ENCODE peak calls at places on chromosome 15, in nine cellular contexts. B is putamen, Y is C1 segment of cervical spinal cord, O is nucleus accumbens, S is OCI-LY7, C is left ventricle myocardium superior, J is T-helper 2 cell, W is kidney glomerular epithelial cell, I is spleen. H is an unnamed sample.

GRCh38 chr15:68203486-68203885 is 1.6 kb downstream of the CALML4 start:
- DNase-seq in C (no peak), Y (no peak), W (no peak), S (no peak), O (no peak), J (no peak), I (no peak), B (no peak), H (no peak)

GRCh38 chr15:76327191-76328105 is 9.1 kb upstream of the ISL2 start:
- DNase-seq in S (no peak), O (no peak), I (no peak), J (no peak), Y (no peak), W (no peak), C (peak), B (no peak), H (no peak)

GRCh38 chr15:49832421-49832980 is 211.7 kb downstream of the DTWD1 start:
- DNase-seq in Y (no peak), W (peak), O (no peak), J (no peak), S (peak), C (peak), I (no peak), B (no peak), H (no peak)

GRCh38 chr15:70766597-70766996 is 3.2 kb upstream of the UACA start:
- DNase-seq in J (no peak), O (no peak), C (no peak), S (no peak), Y (no peak), B (no peak), I (no peak), W (no peak), H (no peak)

GRCh38 chr15:78059110-78059839 is 18.2 kb downstream of the TBC1D2B start:
- DNase-seq in B (no peak), J (no peak), S (peak), O (no peak), C (no peak), W (no peak), I (no peak), Y (no peak), H (no peak)

GRCh38 chr15:57196865-57197264 is 179.4 kb upstream of the CGNL1 start:
- DNase-seq in C (no peak), S (no peak), W (no peak), Y (no peak), B (no peak), O (no peak), I (no peak), J (no peak), H (no peak)

GRCh38 chr15:93861956-93862741 is 369.2 kb upstream of the MCTP2 start:
- DNase-seq in W (no peak), B (no peak), J (no peak), O (no peak), I (no peak), S (no peak), C (no peak), Y (no peak), H (no peak)

GRCh38 chr15:49843725-49844124 is 222.9 kb downstream of the DTWD1 start:
- DNase-seq in C (no peak), I (no peak), W (no peak), S (no peak), J (no peak), Y (no peak), B (no peak), O (no peak), H (no peak)

GRCh38 chr15:100669260-100669659 is 66.9 kb downstream of the ASB7 start:
- DNase-seq in Y (no peak), I (peak), J (no peak), S (no peak), W (no peak), C (no peak), O (no peak), B (no peak), H (no peak)

GRCh38 chr15:91706366-91707032 is 147.0 kb upstream of the SLCO3A1 start:
- DNase-seq in C (peak), Y (peak), S (peak), B (peak), O (peak), I (peak), W (peak), J (peak), H (peak)

GRCh38 chr15:64842099-64842940 is 605 bp downstream of the PLEKHO2 start:
- DNase-seq in C (peak), O (no peak), W (peak), Y (peak), J (no peak), I (no peak), S (peak), B (no peak), H (no peak)